ENCODE peak calls at places on chromosome 15, in five cellular contexts. O, C, E, U and G are unnamed samples.

GRCh38 chr15:43800286-43801136 is at the start of gene HYPK:
- DNase-seq in O (peak; percentile 83), C (peak; percentile 94), E (peak; percentile 95), U (peak; percentile 93), G (peak; percentile 95)

GRCh38 chr15:92519709-92520108 is 126.0 kb downstream of the ST8SIA2 start:
- DNase-seq in O (no peak), C (no peak), E (no peak), U (no peak), G (no peak)

GRCh38 chr15:89775815-89776214 is 317 bp upstream of the MESP2 start:
- DNase-seq in O (no peak), C (no peak), E (no peak), U (no peak), G (no peak)

GRCh38 chr15:93037341-93038063 is 51.5 kb downstream of the RGMA start:
- DNase-seq in O (no peak), C (peak; percentile 51), E (peak; percentile 69), U (peak; percentile 69), G (peak; percentile 78)

GRCh38 chr15:74826372-74826819 is at the start of gene CPLX3:
- DNase-seq in O (no peak), C (peak; percentile 74), E (no peak), U (peak; percentile 34), G (no peak)

GRCh38 chr15:32688151-32688639 is 29.6 kb upstream of the GREM1 start:
- DNase-seq in O (peak; percentile 41), C (no peak), E (no peak), U (no peak), G (no peak)

GRCh38 chr15:77988386-77989301 is 88.9 kb downstream of the TBC1D2B start:
- DNase-seq in O (no peak), C (peak; percentile 42), E (no peak), U (no peak), G (peak; percentile 44)

GRCh38 chr15:91465696-91466095 is 365.6 kb downstream of the SV2B start:
- DNase-seq in O (no peak), C (no peak), E (no peak), U (no peak), G (no peak)

GRCh38 chr15:66846811-66847210 is 144.8 kb downstream of the SMAD6 start:
- DNase-seq in O (no peak), C (no peak), E (no peak), U (no peak), G (peak; percentile 15)

GRCh38 chr15:54187325-54187724 is 209.1 kb downstream of the UNC13C start:
- DNase-seq in O (no peak), C (no peak), E (no peak), U (no peak), G (no peak)

GRCh38 chr15:62999923-63000484 is 42.5 kb upstream of the TPM1 start:
- DNase-seq in O (no peak), C (no peak), E (peak; percentile 24), U (no peak), G (no peak)

GRCh38 chr15:50906954-50907865 is 1.3 kb upstream of the AP4E1 start:
- DNase-seq in O (peak; percentile 4), C (no peak), E (no peak), U (no peak), G (no peak)

GRCh38 chr15:90681480-90681879 is 35.7 kb upstream of the BLM start:
- DNase-seq in O (peak; percentile 93), C (no peak), E (no peak), U (peak; percentile 38), G (no peak)

GRCh38 chr15:40893019-40893723 is 1.1 kb upstream of the VPS18 start:
- DNase-seq in O (no peak), C (peak; percentile 55), E (no peak), U (no peak), G (no peak)

GRCh38 chr15:55741592-55742497 is 1.1 kb downstream of the PRTG start:
- DNase-seq in O (no peak), C (peak; percentile 54), E (no peak), U (no peak), G (no peak)

GRCh38 chr15:85763557-85764303 is 31.0 kb downstream of the KLHL25 start:
- DNase-seq in O (no peak), C (no peak), E (no peak), U (no peak), G (no peak)

GRCh38 chr15:65409284-65409631 is 13.5 kb downstream of the IGDCC4 start:
- DNase-seq in O (peak; percentile 99), C (no peak), E (no peak), U (no peak), G (no peak)

GRCh38 chr15:23759964-23760363 is 72.9 kb upstream of the NDN start:
- DNase-seq in O (no peak), C (no peak), E (no peak), U (no peak), G (no peak)

GRCh38 chr15:45641374-45641778 is 6.5 kb downstream of the SQOR start:
- DNase-seq in O (peak; percentile 96), C (no peak), E (no peak), U (no peak), G (no peak)

GRCh38 chr15:42608110-42608531 is 32.7 kb downstream of the STARD9 start:
- DNase-seq in O (no peak), C (no peak), E (no peak), U (no peak), G (peak; percentile 56)

GRCh38 chr15:87827126-87827525 is 429.4 kb downstream of the NTRK3 start:
- DNase-seq in O (peak; percentile 63), C (no peak), E (no peak), U (no peak), G (no peak)

GRCh38 chr15:50148362-50148963 is 29.4 kb upstream of the ATP8B4 start:
- DNase-seq in O (peak; percentile 79), C (no peak), E (no peak), U (no peak), G (no peak)

GRCh38 chr15:99440551-99441426 is 125.0 kb upstream of the MEF2A start:
- DNase-seq in O (no peak), C (peak; percentile 11), E (no peak), U (no peak), G (no peak)

GRCh38 chr15:69307939-69308338 is 9.2 kb downstream of the PAQR5 start:
- DNase-seq in O (no peak), C (no peak), E (no peak), U (no peak), G (no peak)

GRCh38 chr15:37574985-37575384 is 359.5 kb upstream of the TMCO5A start:
- DNase-seq in O (no peak), C (no peak), E (no peak), U (no peak), G (no peak)

GRCh38 chr15:95699578-95699977 is 630.9 kb upstream of the NR2F2 start:
- DNase-seq in O (no peak), C (no peak), E (no peak), U (no peak), G (no peak)

GRCh38 chr15:48566669-48567068 is 78.8 kb downstream of the FBN1 start:
- DNase-seq in O (peak; percentile 65), C (no peak), E (no peak), U (no peak), G (no peak)

GRCh38 chr15:70152070-70152480 is 54.4 kb upstream of the TLE3 start:
- DNase-seq in O (peak; percentile 18), C (no peak), E (no peak), U (no peak), G (no peak)

GRCh38 chr15:61459785-61460707 is 230.9 kb upstream of the RORA start:
- DNase-seq in O (peak; percentile 9), C (no peak), E (no peak), U (no peak), G (no peak)

GRCh38 chr15:90910441-90911301 is 7.6 kb downstream of the MAN2A2 start:
- DNase-seq in O (no peak), C (no peak), E (no peak), U (no peak), G (peak; percentile 33)

GRCh38 chr15:65318870-65319356 is 14.4 kb downstream of the RNU5B-1 start:
- DNase-seq in O (peak; percentile 70), C (peak; percentile 85), E (peak; percentile 69), U (peak; percentile 78), G (peak; percentile 78)

GRCh38 chr15:26806574-26806973 is 33.7 kb upstream of the GABRB3 start:
- DNase-seq in O (no peak), C (no peak), E (no peak), U (no peak), G (no peak)
- H3K27me3 ChIP-seq in O (no peaks in the 10 kb centered on the region), C (no peaks in the 10 kb centered on the region), E (no peaks in the 10 kb centered on the region), U (no peaks in the 10 kb centered on the region), G (no peaks in the 10 kb centered on the region)

GRCh38 chr15:76648732-76649444 is 256.3 kb downstream of the SCAPER start:
- DNase-seq in O (no peak), C (no peak), E (no peak), U (no peak), G (no peak)
- H3K4me3 ChIP-seq in O (no peak overlapping the region), C (no peak overlapping the region), E (no peak overlapping the region), U (no peak overlapping the region), G (no peak overlapping the region)

GRCh38 chr15:59439571-59439970 is 1.6 kb downstream of the FAM81A start:
- DNase-seq in O (no peak), C (no peak), E (no peak), U (no peak), G (no peak)

GRCh38 chr15:59436774-59437472 is 1.1 kb upstream of the FAM81A start:
- DNase-seq in O (no peak), C (peak; percentile 26), E (no peak), U (no peak), G (no peak)

GRCh38 chr15:59437473-59437776 is 561 bp upstream of the FAM81A start:
- DNase-seq in O (no peak), C (no peak), E (no peak), U (no peak), G (no peak)

GRCh38 chr15:59438891-59439290 is 905 bp downstream of the FAM81A start:
- DNase-seq in O (no peak), C (peak; percentile 32), E (no peak), U (peak; percentile 18), G (no peak)

DNA sequence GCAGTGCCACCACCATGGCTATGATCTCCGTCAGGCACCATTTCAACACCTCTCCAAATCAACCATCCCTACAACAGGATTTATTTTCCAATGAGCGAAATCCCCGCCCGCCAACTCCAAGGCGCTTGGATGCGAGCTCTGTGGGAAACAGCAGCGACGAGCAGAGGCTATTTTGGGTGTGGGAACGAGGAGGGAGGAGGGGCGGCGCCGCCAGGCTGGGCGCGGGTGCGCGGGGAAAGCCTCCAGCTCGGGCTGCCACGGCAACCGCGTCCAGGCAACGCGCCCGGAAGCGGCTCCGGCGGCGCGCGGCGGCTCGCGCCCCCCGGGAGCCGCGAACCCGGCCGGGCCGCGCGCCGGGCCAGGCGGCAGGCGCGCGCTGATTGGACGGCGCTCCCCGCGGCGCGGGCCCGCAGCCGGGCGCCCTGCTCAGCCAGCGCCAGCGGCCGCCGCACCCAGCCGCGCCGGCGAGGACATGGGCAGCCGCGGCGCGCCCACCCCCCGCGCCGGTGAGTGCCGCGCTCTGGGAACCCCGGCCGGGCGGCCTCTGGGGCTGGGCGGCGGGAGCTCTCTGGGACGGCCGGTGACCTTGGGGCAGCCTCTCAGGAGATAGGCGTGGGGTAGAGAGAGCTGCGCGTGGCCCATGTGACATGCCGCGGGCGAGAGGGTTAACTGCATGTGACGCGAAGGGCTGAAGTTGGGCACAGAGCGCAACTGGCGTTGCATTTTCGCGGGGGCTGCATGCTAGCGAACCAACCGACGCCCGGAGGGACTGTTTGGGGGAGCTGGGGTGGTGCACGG is at the start of gene FAM81A:
- DNase-seq in O (peak; percentile 47), C (peak; percentile 91), E (peak; percentile 91), U (peak; percentile 83), G (peak; percentile 76)
- H3K27me3 ChIP-seq in O (peaks cover 49% of the 10 kb centered on the region), C (no peaks in the 10 kb centered on the region), E (no peaks in the 10 kb centered on the region), U (no peaks in the 10 kb centered on the region), G (peaks cover 22% of the 10 kb centered on the region)

GRCh38 chr15:25933456-25934158 is 70.5 kb upstream of the ATP10A start:
- DNase-seq in O (peak; percentile 87), C (peak; percentile 48), E (peak; percentile 69), U (peak; percentile 68), G (peak; percentile 85)
- H3K4me3 ChIP-seq in O (peak overlapping the region; percentile 32), C (no peak overlapping the region), E (peak overlapping the region; percentile 43), U (peak overlapping the region; percentile 21), G (peak overlapping the region; percentile 41)